ENCODE peak calls at places on chromosomes 16 and 17, in ten cellular contexts. V is AG10803, N is tibial artery, K is GM23338, E is IMR-90, S is pancreas, F is lower leg skin, J is AG04450, Q is colonic mucosa, Y is heart right ventricle. C is an unnamed sample.

GRCh38 chr17:4003131-4003500 is 38.9 kb upstream of the ATP2A3 start:
- DNase-seq in N (no peak), J (no peak), K (peak), Q (no peak), V (no peak), Y (no peak), E (no peak), S (no peak), F (peak), C (no peak)

GRCh38 chr16:81036751-81037350 is 1.2 kb downstream of the ATMIN start:
- DNase-seq in K (no peak), V (peak), E (no peak), J (no peak), N (no peak), Y (peak), F (no peak), S (no peak), Q (peak), C (no peak)

GRCh38 chr16:85906349-85906748 is 7.4 kb downstream of the IRF8 start:
- DNase-seq in S (peak), N (no peak), K (no peak), J (no peak), E (no peak), Q (no peak), V (no peak), F (no peak), Y (no peak), C (no peak)

GRCh38 chr17:66255112-66255511 is 25.9 kb upstream of the APOH start:
- DNase-seq in K (peak), N (no peak), E (peak), V (peak), F (no peak), Q (peak), J (peak), S (no peak), Y (peak), C (peak)

GRCh38 chr16:3038256-3038655 is 1.5 kb upstream of the BICDL2 start:
- DNase-seq in V (no peak), Y (no peak), S (peak), J (no peak), K (peak), F (no peak), E (no peak), N (no peak), Q (peak), C (peak)

GRCh38 chr16:1290032-1290431 is 19.4 kb upstream of the UBE2I start:
- DNase-seq in Q (no peak), F (no peak), E (no peak), N (no peak), V (no peak), K (peak), J (no peak), Y (no peak), S (no peak), C (no peak)

GRCh38 chr16:23059433-23059832 is 89.8 kb downstream of the USP31 start:
- DNase-seq in V (no peak), E (no peak), N (no peak), F (no peak), S (no peak), Q (no peak), J (no peak), K (peak), Y (no peak), C (no peak)

GRCh38 chr16:31033709-31034492 is 543 bp downstream of the STX4 start:
- DNase-seq in N (peak), K (peak), S (peak), Q (peak), E (peak), Y (peak), J (peak), F (peak), V (peak), C (peak)

GRCh38 chr16:9102379-9102778 is 10.9 kb downstream of the HAPSTR1 start:
- DNase-seq in Q (no peak), Y (no peak), J (peak), F (no peak), S (no peak), K (no peak), V (peak), N (no peak), E (peak), C (no peak)

GRCh38 chr17:36752096-36752888 is 150.9 kb downstream of the MRM1 start:
- DNase-seq in Q (peak), E (no peak), Y (no peak), K (no peak), N (no peak), F (no peak), V (no peak), S (no peak), J (no peak), C (no peak)

GRCh38 chr17:58330997-58331814 is 2.6 kb upstream of the TSPOAP1 start:
- DNase-seq in J (no peak), N (no peak), E (no peak), Y (no peak), S (no peak), Q (peak), F (no peak), V (no peak), K (peak), C (no peak)

GRCh38 chr17:73283841-73284282 is 22.2 kb upstream of the CPSF4L start:
- DNase-seq in E (no peak), N (peak), J (no peak), K (peak), Y (no peak), V (no peak), Q (no peak), F (no peak), S (no peak), C (no peak)

GRCh38 chr17:4812690-4813089 is 5.7 kb downstream of the PLD2 start:
- DNase-seq in V (no peak), Q (no peak), K (no peak), Y (no peak), F (no peak), J (no peak), N (no peak), S (no peak), E (no peak), C (no peak)

GRCh38 chr16:77076839-77077238 is 114.2 kb upstream of the MON1B start:
- DNase-seq in K (no peak), Q (no peak), Y (no peak), S (no peak), F (no peak), J (no peak), N (no peak), E (no peak), V (no peak), C (no peak)

GRCh38 chr17:32265192-32265895 is at the start of gene RHBDL3:
- DNase-seq in V (no peak), Y (no peak), K (peak), E (no peak), S (no peak), Q (no peak), J (no peak), N (no peak), F (no peak), C (no peak)

GRCh38 chr16:56848056-56848936 is 16.7 kb upstream of the SLC12A3 start:
- DNase-seq in N (no peak), J (no peak), S (no peak), Q (no peak), E (peak), Y (peak), K (no peak), V (peak), F (peak), C (peak)

GRCh38 chr17:58534901-58535421 is 20.5 kb upstream of the MTMR4 start:
- DNase-seq in V (peak), N (no peak), E (peak), J (no peak), K (no peak), Q (no peak), S (no peak), Y (no peak), F (no peak), C (no peak)

GRCh38 chr17:7437369-7437863 is 1.9 kb upstream of the FGF11 start:
- DNase-seq in F (no peak), K (no peak), V (no peak), S (no peak), Y (no peak), E (no peak), Q (no peak), N (no peak), J (no peak), C (no peak)

GRCh38 chr17:6630390-6630789 is 10.1 kb downstream of the KIAA0753 start:
- DNase-seq in K (no peak), Y (no peak), S (no peak), F (no peak), V (no peak), Q (no peak), J (no peak), N (no peak), E (no peak), C (no peak)

GRCh38 chr16:68744744-68745280 is 7.7 kb downstream of the CDH1 start:
- DNase-seq in V (peak), K (peak), Q (peak), E (peak), S (peak), N (no peak), Y (no peak), F (no peak), J (no peak), C (peak)

GRCh38 chr17:81487487-81488275 is 24.9 kb downstream of the ACTG1 start:
- DNase-seq in J (no peak), E (peak), Q (peak), F (peak), N (peak), Y (peak), S (peak), K (peak), V (peak), C (peak)

GRCh38 chr17:38605852-38606645 is at the start of gene SRCIN1:
- DNase-seq in N (no peak), Q (peak), K (peak), S (peak), F (peak), J (no peak), Y (no peak), E (peak), V (no peak), C (peak)

GRCh38 chr17:5825717-5826330 is 241.5 kb upstream of the NLRP1 start:
- DNase-seq in Q (no peak), N (no peak), K (no peak), F (no peak), Y (no peak), V (no peak), S (no peak), J (peak), E (peak), C (no peak)

GRCh38 chr17:73189417-73190099 is 3.3 kb upstream of the COG1 start:
- DNase-seq in K (peak), Y (no peak), F (no peak), Q (no peak), J (peak), E (peak), V (peak), N (no peak), S (no peak), C (peak)

GRCh38 chr17:16294560-16294959 is 58.7 kb downstream of the CENPV start:
- DNase-seq in N (no peak), F (no peak), Y (no peak), Q (no peak), V (no peak), K (no peak), E (no peak), S (no peak), J (no peak), C (no peak)

GRCh38 chr17:81248649-81249048 is 9.5 kb downstream of the NDUFAF8 start:
- DNase-seq in Y (no peak), S (peak), V (no peak), Q (no peak), N (no peak), F (no peak), E (no peak), J (no peak), K (no peak), C (no peak)

GRCh38 chr16:28168991-28169554 is 42.7 kb downstream of the XPO6 start:
- DNase-seq in F (no peak), V (no peak), N (no peak), Q (no peak), J (no peak), E (no peak), K (no peak), S (no peak), Y (no peak), C (no peak)

GRCh38 chr17:11814655-11815262 is 182.5 kb downstream of the ZNF18 start:
- DNase-seq in N (no peak), V (no peak), S (no peak), J (no peak), K (no peak), F (no peak), Q (no peak), Y (no peak), E (no peak), C (no peak)

GRCh38 chr17:49968380-49969133 is 433 bp upstream of the DLX4 start:
- DNase-seq in Y (peak), S (peak), V (peak), Q (peak), K (peak), F (peak), J (no peak), E (peak), N (peak), C (peak)

GRCh38 chr17:49969134-49969759 is at the start of gene DLX4:
- DNase-seq in N (no peak), S (peak), F (peak), Y (no peak), J (no peak), K (peak), E (no peak), V (no peak), Q (no peak), C (no peak)

GRCh38 chr17:49966767-49967166 is 2.2 kb upstream of the DLX4 start:
- DNase-seq in E (no peak), J (no peak), F (no peak), S (no peak), K (no peak), V (no peak), Q (no peak), N (no peak), Y (no peak), C (no peak)

GRCh38 chr17:49967205-49967604 is 1.8 kb upstream of the DLX4 start:
- DNase-seq in Q (no peak), N (no peak), F (no peak), E (no peak), V (no peak), K (no peak), J (no peak), Y (no peak), S (no peak), C (no peak)

GRCh38 chr17:49967621-49968379 is 1.2 kb upstream of the DLX4 start:
- DNase-seq in S (no peak), K (no peak), J (no peak), F (no peak), Y (no peak), E (no peak), V (no peak), Q (no peak), N (no peak), C (no peak)
- H3K4me3 ChIP-seq in S (no peak), K (peak), J (peak), F (peak), Y (peak), E (peak), V (peak), Q (peak), N (peak), C (no peak)

GRCh38 chr16:12951392-12951791 is 50.0 kb downstream of the SHISA9 start:
- DNase-seq in N (no peak), S (peak), V (no peak), F (no peak), E (no peak), Q (no peak), Y (no peak), J (no peak), K (peak), C (no peak)
- TF ChIP-seq CTCF in N (no peak), S (no peak), V (no peak), F (no peak), E (no peak), Q (no peak), Y (no peak), J (no peak), K (no peak), C (no peak)

GRCh38 chr16:82584553-82585152 is 42.1 kb upstream of the CDH13 start:
- DNase-seq in K (no peak), N (no peak), E (no peak), S (no peak), Q (no peak), J (no peak), F (no peak), V (peak), Y (peak), C (peak)
- H3K4me3 ChIP-seq in K (no peak), N (no peak), E (no peak), S (no peak), Q (no peak), J (no peak), F (no peak), V (no peak), Y (no peak), C (no peak)

DNA sequence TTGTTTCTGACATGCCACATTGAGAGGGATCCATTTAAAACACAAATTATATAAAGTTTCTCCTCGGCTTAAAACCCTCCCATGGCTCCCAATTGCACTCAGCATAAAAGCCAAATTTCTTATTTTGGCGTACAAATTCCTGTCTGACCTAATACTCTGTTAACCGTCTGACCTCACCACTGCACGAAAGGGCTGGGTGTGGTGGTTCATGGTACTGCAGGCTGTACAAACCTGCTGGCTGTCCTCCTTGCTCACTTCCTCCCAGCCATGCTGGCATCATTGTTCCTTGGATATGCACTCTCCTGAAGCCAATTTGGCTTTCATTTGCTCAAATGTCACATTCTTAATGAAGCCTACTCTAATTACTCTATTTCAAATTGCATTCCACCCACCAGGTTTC is 301.6 kb upstream of the C16orf82 start:
- DNase-seq in J (no peak), E (no peak), K (peak), N (no peak), S (no peak), F (no peak), V (no peak), Y (no peak), Q (no peak), C (no peak)
- TF ChIP-seq CTCF in J (peak), E (no peak), K (no peak), N (peak), S (peak), F (no peak), V (peak), Y (peak), Q (no peak), C (no peak)

DNA sequence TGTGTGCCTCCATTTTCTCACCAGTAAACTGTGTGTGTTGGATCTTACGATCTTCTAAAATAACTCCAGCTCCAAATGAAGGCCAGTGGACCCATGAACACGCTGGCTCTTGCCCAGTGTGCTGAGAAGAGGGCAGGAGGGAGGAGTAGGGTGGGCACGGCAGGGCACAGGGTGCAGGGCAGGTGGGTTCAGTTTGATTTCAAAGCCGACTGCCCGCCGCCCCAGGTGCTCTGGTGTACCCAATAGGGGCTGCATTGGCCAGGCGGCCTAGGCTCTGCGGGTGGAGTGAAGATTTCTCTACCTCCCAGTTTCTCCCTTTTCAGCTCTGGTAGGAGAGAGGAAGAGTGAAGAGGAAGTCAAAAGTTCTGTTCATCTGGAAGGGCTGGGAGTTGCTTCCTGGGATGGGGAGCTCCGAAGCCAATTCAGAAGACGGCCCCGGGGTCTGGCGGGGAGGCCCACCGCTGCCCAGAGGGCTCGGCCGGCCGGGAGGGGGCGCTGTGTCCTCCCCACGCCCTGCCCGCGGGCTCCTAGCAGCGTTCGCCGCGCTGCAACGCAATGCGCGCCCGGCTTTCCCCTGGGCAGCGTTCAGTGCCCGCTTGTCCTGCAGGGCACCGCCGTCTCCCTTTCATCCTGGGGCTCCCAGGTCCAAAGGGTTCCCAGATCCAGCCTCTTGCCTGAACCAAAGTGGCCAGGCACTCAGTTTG is 1.1 kb upstream of the CRHR1 start:
- DNase-seq in K (peak), Y (no peak), J (no peak), N (no peak), Q (no peak), V (no peak), S (no peak), F (no peak), E (no peak), C (peak)
- H3K4me3 ChIP-seq in K (peak), Y (peak), J (no peak), N (no peak), Q (no peak), V (no peak), S (no peak), F (no peak), E (no peak), C (no peak)

GRCh38 chr17:19262650-19263620 is 25.8 kb downstream of the EPN2 start:
- DNase-seq in S (no peak), J (no peak), Q (no peak), K (no peak), V (peak), N (no peak), Y (no peak), F (no peak), E (peak), C (peak)

GRCh38 chr17:19264681-19265080 is 27.5 kb downstream of the EPN2 start:
- DNase-seq in Q (no peak), Y (no peak), S (no peak), E (no peak), J (no peak), V (no peak), F (no peak), N (no peak), K (no peak), C (no peak)

GRCh38 chr17:19265755-19266154 is 28.6 kb downstream of the EPN2 start:
- DNase-seq in F (no peak), N (no peak), K (no peak), J (no peak), Y (no peak), S (no peak), Q (no peak), V (no peak), E (peak), C (no peak)

GRCh38 chr17:19264277-19264676 is 27.1 kb downstream of the EPN2 start:
- DNase-seq in K (no peak), Y (no peak), V (no peak), N (no peak), F (no peak), J (no peak), Q (no peak), E (no peak), S (no peak), C (no peak)

DNA sequence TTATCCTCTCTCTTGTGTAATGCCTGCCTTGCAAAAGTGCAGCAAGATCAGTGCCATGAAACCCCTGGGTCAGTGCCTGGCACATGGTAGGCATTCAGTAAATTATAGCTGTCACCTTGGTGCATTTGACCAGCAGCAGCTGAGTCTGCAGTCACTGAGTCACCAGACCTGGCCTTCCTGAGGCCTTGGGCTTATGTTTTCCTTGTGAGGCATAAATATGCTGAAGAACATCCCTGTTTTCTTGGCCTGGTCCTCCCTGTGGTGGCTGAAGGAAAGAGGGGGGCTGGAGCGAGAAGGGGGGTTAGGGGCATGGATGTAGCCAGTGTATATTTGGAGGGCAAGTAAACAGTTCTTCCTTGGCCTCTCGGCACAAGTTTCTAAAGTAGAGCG is 26.4 kb downstream of the EPN2 start:
- DNase-seq in Q (no peak), Y (no peak), S (no peak), J (no peak), E (peak), V (peak), K (no peak), N (peak), F (no peak), C (no peak)
- TF ChIP-seq CTCF in Q (no peak), Y (no peak), S (no peak), J (no peak), E (no peak), V (no peak), K (no peak), N (no peak), F (no peak), C (no peak)

DNA sequence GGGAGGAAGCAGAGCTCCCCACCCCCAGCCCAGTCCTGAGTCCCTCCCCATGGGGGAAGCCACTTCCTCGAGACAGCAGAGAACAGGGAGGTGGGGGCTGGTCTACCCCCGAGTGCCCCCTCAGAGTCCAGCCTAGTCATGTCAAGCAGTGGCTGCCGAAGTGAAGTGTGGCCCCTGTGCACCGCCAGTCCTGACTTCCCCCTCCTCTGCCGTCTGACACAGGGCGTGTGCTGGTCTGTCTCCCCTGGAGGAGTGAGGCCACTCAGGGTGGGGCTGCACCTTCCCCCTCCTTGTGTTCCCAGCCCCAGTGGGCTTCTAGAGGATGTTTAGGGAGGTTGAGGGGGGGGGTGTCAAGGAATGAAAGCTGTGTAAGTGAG is 46.9 kb downstream of the MRC2 start:
- DNase-seq in K (no peak), N (no peak), S (no peak), V (no peak), Q (no peak), E (no peak), F (no peak), Y (no peak), J (no peak), C (no peak)
- H3K4me3 ChIP-seq in K (no peak), N (no peak), S (no peak), V (no peak), Q (no peak), E (no peak), F (no peak), Y (no peak), J (no peak), C (no peak)

C was measured in thyroid gland.